ENCODE peak calls at places on chromosomes 12 and 14, in seven cellular contexts. One of them, this sample, is unnamed.

GRCh38 chr14:65949711-65950516 is 536.3 kb upstream of the CCDC196 start:
- DNase-seq in CD4-positive, CD25-positive, alpha-beta regulatory T cell: no peak
- DNase-seq in CD8-positive, alpha-beta T cell: no peak
- DNase-seq in A549: no peak
- DNase-seq in gastrocnemius medialis: peak
- DNase-seq in body of pancreas: peak
- DNase-seq in neural progenitor cell: no peak
- DNase-seq in this sample: peak

GRCh38 chr14:65290830-65291229 is 121.7 kb upstream of the FUT8 start:
- DNase-seq in CD4-positive, CD25-positive, alpha-beta regulatory T cell: no peak
- DNase-seq in CD8-positive, alpha-beta T cell: no peak
- DNase-seq in A549: no peak
- DNase-seq in gastrocnemius medialis: no peak
- DNase-seq in body of pancreas: no peak
- DNase-seq in neural progenitor cell: no peak
- DNase-seq in this sample: no peak

GRCh38 chr12:3129301-3130052 is 52.3 kb downstream of the TSPAN9 start:
- DNase-seq in CD4-positive, CD25-positive, alpha-beta regulatory T cell: no peak
- DNase-seq in CD8-positive, alpha-beta T cell: no peak
- DNase-seq in A549: no peak
- DNase-seq in gastrocnemius medialis: no peak
- DNase-seq in body of pancreas: no peak
- DNase-seq in neural progenitor cell: no peak
- DNase-seq in this sample: peak

GRCh38 chr12:99224237-99224636 is 423.3 kb upstream of the GARIN6 start:
- DNase-seq in CD4-positive, CD25-positive, alpha-beta regulatory T cell: no peak
- DNase-seq in CD8-positive, alpha-beta T cell: no peak
- DNase-seq in A549: no peak
- DNase-seq in gastrocnemius medialis: no peak
- DNase-seq in body of pancreas: no peak
- DNase-seq in neural progenitor cell: no peak
- DNase-seq in this sample: no peak

GRCh38 chr12:80262372-80263170 is 163.2 kb downstream of the OTOGL start:
- DNase-seq in CD4-positive, CD25-positive, alpha-beta regulatory T cell: no peak
- DNase-seq in CD8-positive, alpha-beta T cell: no peak
- DNase-seq in A549: no peak
- DNase-seq in gastrocnemius medialis: no peak
- DNase-seq in body of pancreas: no peak
- DNase-seq in neural progenitor cell: no peak
- DNase-seq in this sample: no peak

GRCh38 chr14:60064491-60065072 is 27.1 kb upstream of the PCNX4 start:
- DNase-seq in CD4-positive, CD25-positive, alpha-beta regulatory T cell: no peak
- DNase-seq in CD8-positive, alpha-beta T cell: no peak
- DNase-seq in A549: peak
- DNase-seq in gastrocnemius medialis: no peak
- DNase-seq in body of pancreas: no peak
- DNase-seq in neural progenitor cell: peak
- DNase-seq in this sample: peak

GRCh38 chr14:51939211-51939705 is 50.1 kb upstream of the RTRAF start:
- DNase-seq in CD4-positive, CD25-positive, alpha-beta regulatory T cell: no peak
- DNase-seq in CD8-positive, alpha-beta T cell: no peak
- DNase-seq in A549: no peak
- DNase-seq in gastrocnemius medialis: no peak
- DNase-seq in body of pancreas: peak
- DNase-seq in neural progenitor cell: no peak
- DNase-seq in this sample: no peak

GRCh38 chr14:74945261-74945851 is 10.0 kb downstream of the PGF start:
- DNase-seq in CD4-positive, CD25-positive, alpha-beta regulatory T cell: no peak
- DNase-seq in CD8-positive, alpha-beta T cell: no peak
- DNase-seq in A549: peak
- DNase-seq in gastrocnemius medialis: peak
- DNase-seq in body of pancreas: peak
- DNase-seq in neural progenitor cell: peak
- DNase-seq in this sample: no peak

GRCh38 chr14:93309430-93309966 is 23.3 kb downstream of the BTBD7 start:
- DNase-seq in CD4-positive, CD25-positive, alpha-beta regulatory T cell: no peak
- DNase-seq in CD8-positive, alpha-beta T cell: no peak
- DNase-seq in A549: no peak
- DNase-seq in gastrocnemius medialis: no peak
- DNase-seq in body of pancreas: no peak
- DNase-seq in neural progenitor cell: no peak
- DNase-seq in this sample: no peak

GRCh38 chr12:46524778-46525177 is 152.2 kb upstream of the SLC38A2 start:
- DNase-seq in CD4-positive, CD25-positive, alpha-beta regulatory T cell: no peak
- DNase-seq in CD8-positive, alpha-beta T cell: no peak
- DNase-seq in A549: no peak
- DNase-seq in gastrocnemius medialis: peak
- DNase-seq in body of pancreas: peak
- DNase-seq in neural progenitor cell: no peak
- DNase-seq in this sample: no peak

GRCh38 chr12:78674311-78675085 is 190.1 kb upstream of the SYT1 start:
- DNase-seq in CD4-positive, CD25-positive, alpha-beta regulatory T cell: no peak
- DNase-seq in CD8-positive, alpha-beta T cell: no peak
- DNase-seq in A549: no peak
- DNase-seq in gastrocnemius medialis: no peak
- DNase-seq in body of pancreas: no peak
- DNase-seq in neural progenitor cell: no peak
- DNase-seq in this sample: no peak

GRCh38 chr14:98960617-98961013 is 311.4 kb downstream of the BCL11B start:
- DNase-seq in CD4-positive, CD25-positive, alpha-beta regulatory T cell: no peak
- DNase-seq in CD8-positive, alpha-beta T cell: no peak
- DNase-seq in A549: no peak
- DNase-seq in gastrocnemius medialis: no peak
- DNase-seq in body of pancreas: no peak
- DNase-seq in neural progenitor cell: no peak
- DNase-seq in this sample: no peak

GRCh38 chr14:87131879-87132278 is 861.1 kb downstream of the GALC start:
- DNase-seq in CD4-positive, CD25-positive, alpha-beta regulatory T cell: no peak
- DNase-seq in CD8-positive, alpha-beta T cell: no peak
- DNase-seq in A549: no peak
- DNase-seq in gastrocnemius medialis: peak
- DNase-seq in body of pancreas: no peak
- DNase-seq in neural progenitor cell: no peak
- DNase-seq in this sample: no peak

GRCh38 chr12:56326533-56326932 is 7.3 kb downstream of the PAN2 start:
- DNase-seq in CD4-positive, CD25-positive, alpha-beta regulatory T cell: no peak
- DNase-seq in CD8-positive, alpha-beta T cell: no peak
- DNase-seq in A549: no peak
- DNase-seq in gastrocnemius medialis: no peak
- DNase-seq in body of pancreas: peak
- DNase-seq in neural progenitor cell: no peak
- DNase-seq in this sample: no peak

GRCh38 chr14:23434488-23435219 is 806 bp downstream of the MYH7 start:
- DNase-seq in CD4-positive, CD25-positive, alpha-beta regulatory T cell: no peak
- DNase-seq in CD8-positive, alpha-beta T cell: no peak
- DNase-seq in A549: no peak
- DNase-seq in gastrocnemius medialis: peak
- DNase-seq in body of pancreas: no peak
- DNase-seq in neural progenitor cell: no peak
- DNase-seq in this sample: no peak

GRCh38 chr14:61080591-61081010 is 99.6 kb downstream of the SLC38A6 start:
- DNase-seq in CD4-positive, CD25-positive, alpha-beta regulatory T cell: no peak
- DNase-seq in CD8-positive, alpha-beta T cell: no peak
- DNase-seq in A549: no peak
- DNase-seq in gastrocnemius medialis: no peak
- DNase-seq in body of pancreas: no peak
- DNase-seq in neural progenitor cell: no peak
- DNase-seq in this sample: peak

GRCh38 chr12:62288328-62288727 is 28.1 kb downstream of the USP15 start:
- DNase-seq in CD4-positive, CD25-positive, alpha-beta regulatory T cell: no peak
- DNase-seq in CD8-positive, alpha-beta T cell: no peak
- DNase-seq in A549: no peak
- DNase-seq in gastrocnemius medialis: no peak
- DNase-seq in body of pancreas: no peak
- DNase-seq in neural progenitor cell: no peak
- DNase-seq in this sample: no peak

GRCh38 chr14:58243790-58244555 is 670 bp upstream of the PSMA3 start:
- DNase-seq in CD4-positive, CD25-positive, alpha-beta regulatory T cell: no peak
- DNase-seq in CD8-positive, alpha-beta T cell: no peak
- DNase-seq in A549: peak
- DNase-seq in gastrocnemius medialis: no peak
- DNase-seq in body of pancreas: no peak
- DNase-seq in neural progenitor cell: peak
- DNase-seq in this sample: no peak

GRCh38 chr12:107317751-107318553 is 224.6 kb upstream of the CRY1 start:
- DNase-seq in CD4-positive, CD25-positive, alpha-beta regulatory T cell: peak
- DNase-seq in CD8-positive, alpha-beta T cell: peak
- DNase-seq in A549: peak
- DNase-seq in gastrocnemius medialis: peak
- DNase-seq in body of pancreas: peak
- DNase-seq in neural progenitor cell: peak
- DNase-seq in this sample: no peak

GRCh38 chr12:112359290-112359689 is 22.9 kb downstream of the HECTD4 start:
- DNase-seq in CD4-positive, CD25-positive, alpha-beta regulatory T cell: no peak
- DNase-seq in CD8-positive, alpha-beta T cell: no peak
- DNase-seq in A549: no peak
- DNase-seq in gastrocnemius medialis: no peak
- DNase-seq in body of pancreas: no peak
- DNase-seq in neural progenitor cell: no peak
- DNase-seq in this sample: no peak

GRCh38 chr12:53378705-53379388 is 1.1 kb upstream of the SP1 start:
- DNase-seq in CD4-positive, CD25-positive, alpha-beta regulatory T cell: no peak
- DNase-seq in CD8-positive, alpha-beta T cell: no peak
- DNase-seq in A549: peak
- DNase-seq in gastrocnemius medialis: no peak
- DNase-seq in body of pancreas: peak
- DNase-seq in neural progenitor cell: no peak
- DNase-seq in this sample: no peak

GRCh38 chr14:85391892-85392291 is 138.1 kb upstream of the FLRT2 start:
- DNase-seq in CD4-positive, CD25-positive, alpha-beta regulatory T cell: no peak
- DNase-seq in CD8-positive, alpha-beta T cell: no peak
- DNase-seq in A549: no peak
- DNase-seq in gastrocnemius medialis: no peak
- DNase-seq in body of pancreas: no peak
- DNase-seq in neural progenitor cell: no peak
- DNase-seq in this sample: no peak

GRCh38 chr12:38342444-38342843 is 25.9 kb downstream of the ALG10B start:
- DNase-seq in CD4-positive, CD25-positive, alpha-beta regulatory T cell: no peak
- DNase-seq in CD8-positive, alpha-beta T cell: no peak
- DNase-seq in A549: no peak
- DNase-seq in gastrocnemius medialis: no peak
- DNase-seq in body of pancreas: no peak
- DNase-seq in neural progenitor cell: no peak
- DNase-seq in this sample: no peak
- H3K4me3 ChIP-seq in CD4-positive, CD25-positive, alpha-beta regulatory T cell: no peak
- H3K4me3 ChIP-seq in CD8-positive, alpha-beta T cell: no peak
- H3K4me3 ChIP-seq in A549: no peak
- H3K4me3 ChIP-seq in gastrocnemius medialis: no peak
- H3K4me3 ChIP-seq in body of pancreas: no peak
- H3K4me3 ChIP-seq in neural progenitor cell: no peak
- H3K4me3 ChIP-seq in this sample: no peak

DNA sequence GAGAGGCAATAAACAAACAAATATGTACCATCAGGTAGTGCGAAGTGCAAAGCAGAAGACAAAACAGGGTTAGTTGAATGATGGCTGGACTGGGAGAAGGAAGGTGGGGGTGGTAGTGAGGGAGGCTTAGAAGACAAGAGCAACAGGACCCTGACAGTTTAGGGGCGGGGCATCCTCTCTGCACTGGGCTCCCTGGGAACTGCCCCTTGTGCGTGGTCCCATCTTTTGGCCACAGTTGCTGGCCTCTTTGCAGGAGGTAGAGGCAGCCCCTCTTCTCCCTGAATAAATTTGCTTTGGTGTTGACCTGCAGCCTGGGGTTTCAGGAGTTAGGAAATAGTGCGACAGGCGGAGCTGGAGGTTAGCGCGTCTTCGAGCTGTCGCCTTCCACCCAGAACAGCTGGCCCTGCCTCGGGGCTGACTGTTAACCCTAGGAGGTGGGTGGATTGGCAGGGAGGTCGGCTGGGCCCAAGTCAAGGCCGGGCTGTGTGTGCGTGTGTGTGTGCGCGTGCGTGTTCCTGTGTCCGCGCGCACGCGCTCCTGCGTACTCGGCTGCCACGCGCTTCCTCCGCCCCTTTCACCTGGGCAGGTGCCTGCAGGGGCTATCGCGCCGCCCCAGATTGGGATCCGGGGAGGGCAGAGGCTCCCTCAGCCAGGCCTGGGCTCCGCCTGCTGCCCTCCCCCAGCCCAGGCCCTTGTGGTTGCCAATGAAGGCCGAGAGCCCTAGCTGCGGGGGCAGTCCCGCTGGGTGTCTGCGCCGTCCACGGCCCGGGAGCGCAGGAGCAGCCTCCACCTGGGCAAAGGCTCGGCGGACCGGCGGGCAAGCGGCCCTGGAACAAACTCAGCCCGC is 180.8 kb downstream of the ADCK1 start:
- DNase-seq in CD4-positive, CD25-positive, alpha-beta regulatory T cell: no peak
- DNase-seq in CD8-positive, alpha-beta T cell: no peak
- DNase-seq in A549: no peak
- DNase-seq in gastrocnemius medialis: no peak
- DNase-seq in body of pancreas: peak
- DNase-seq in neural progenitor cell: peak
- DNase-seq in this sample: no peak
- H3K4me3 ChIP-seq in CD4-positive, CD25-positive, alpha-beta regulatory T cell: no peak
- H3K4me3 ChIP-seq in CD8-positive, alpha-beta T cell: no peak
- H3K4me3 ChIP-seq in A549: peak
- H3K4me3 ChIP-seq in gastrocnemius medialis: peak
- H3K4me3 ChIP-seq in body of pancreas: no peak
- H3K4me3 ChIP-seq in neural progenitor cell: peak
- H3K4me3 ChIP-seq in this sample: no peak

GRCh38 chr12:60194682-60195081 is 598.9 kb downstream of the SLC16A7 start:
- DNase-seq in CD4-positive, CD25-positive, alpha-beta regulatory T cell: no peak
- DNase-seq in CD8-positive, alpha-beta T cell: no peak
- DNase-seq in A549: no peak
- DNase-seq in gastrocnemius medialis: no peak
- DNase-seq in body of pancreas: no peak
- DNase-seq in neural progenitor cell: no peak
- DNase-seq in this sample: no peak
- H3K4me3 ChIP-seq in CD4-positive, CD25-positive, alpha-beta regulatory T cell: no peak
- H3K4me3 ChIP-seq in CD8-positive, alpha-beta T cell: no peak
- H3K4me3 ChIP-seq in A549: no peak
- H3K4me3 ChIP-seq in gastrocnemius medialis: no peak
- H3K4me3 ChIP-seq in body of pancreas: no peak
- H3K4me3 ChIP-seq in neural progenitor cell: no peak
- H3K4me3 ChIP-seq in this sample: no peak

GRCh38 chr14:68952544-68953535 is 26.3 kb downstream of the ACTN1 start:
- DNase-seq in CD4-positive, CD25-positive, alpha-beta regulatory T cell: no peak
- DNase-seq in CD8-positive, alpha-beta T cell: no peak
- DNase-seq in A549: no peak
- DNase-seq in gastrocnemius medialis: no peak
- DNase-seq in body of pancreas: no peak
- DNase-seq in neural progenitor cell: no peak
- DNase-seq in this sample: no peak

GRCh38 chr14:68951800-68952540 is 27.1 kb downstream of the ACTN1 start:
- DNase-seq in CD4-positive, CD25-positive, alpha-beta regulatory T cell: no peak
- DNase-seq in CD8-positive, alpha-beta T cell: no peak
- DNase-seq in A549: no peak
- DNase-seq in gastrocnemius medialis: no peak
- DNase-seq in body of pancreas: no peak
- DNase-seq in neural progenitor cell: no peak
- DNase-seq in this sample: no peak

GRCh38 chr14:68949236-68949965 is 29.7 kb downstream of the ACTN1 start:
- DNase-seq in CD4-positive, CD25-positive, alpha-beta regulatory T cell: no peak
- DNase-seq in CD8-positive, alpha-beta T cell: no peak
- DNase-seq in A549: no peak
- DNase-seq in gastrocnemius medialis: no peak
- DNase-seq in body of pancreas: no peak
- DNase-seq in neural progenitor cell: no peak
- DNase-seq in this sample: no peak

GRCh38 chr14:68950111-68950510 is 29.0 kb downstream of the ACTN1 start:
- DNase-seq in CD4-positive, CD25-positive, alpha-beta regulatory T cell: no peak
- DNase-seq in CD8-positive, alpha-beta T cell: no peak
- DNase-seq in A549: no peak
- DNase-seq in gastrocnemius medialis: no peak
- DNase-seq in body of pancreas: no peak
- DNase-seq in neural progenitor cell: no peak
- DNase-seq in this sample: no peak

GRCh38 chr14:68951051-68951797 is 27.9 kb downstream of the ACTN1 start:
- DNase-seq in CD4-positive, CD25-positive, alpha-beta regulatory T cell: no peak
- DNase-seq in CD8-positive, alpha-beta T cell: no peak
- DNase-seq in A549: peak
- DNase-seq in gastrocnemius medialis: peak
- DNase-seq in body of pancreas: peak
- DNase-seq in neural progenitor cell: no peak
- DNase-seq in this sample: no peak
- H3K4me3 ChIP-seq in CD4-positive, CD25-positive, alpha-beta regulatory T cell: no peak
- H3K4me3 ChIP-seq in CD8-positive, alpha-beta T cell: no peak
- H3K4me3 ChIP-seq in A549: peak
- H3K4me3 ChIP-seq in gastrocnemius medialis: no peak
- H3K4me3 ChIP-seq in body of pancreas: no peak
- H3K4me3 ChIP-seq in neural progenitor cell: no peak
- H3K4me3 ChIP-seq in this sample: no peak

This sample was measured in GM12864.